ENCODE peak calls at places on chromosomes 2 and 18, in ten cellular contexts. F is ovary, A is A549, T is H1, O is transverse colon, R is stomach, P is HepG2, Y is SK-N-SH, M is esophagus muscularis mucosa, S is sigmoid colon. W is an unnamed sample.

GRCh38 chr2:112150447-112150846 is 12.3 kb downstream of the FBLN7 start:
- DNase-seq in F (no peak), A (no peak), T (peak), O (no peak), R (peak), P (no peak), Y (no peak), M (peak), S (no peak), W (no peak)

GRCh38 chr18:51123481-51123880 is 74.0 kb downstream of the MEX3C start:
- DNase-seq in F (no peak), A (no peak), T (no peak), O (no peak), R (no peak), P (no peak), Y (no peak), M (no peak), S (no peak), W (no peak)

GRCh38 chr2:165239230-165239629 is at the start of gene SCN2A:
- DNase-seq in F (no peak), A (peak), T (no peak), O (no peak), R (no peak), P (peak), Y (peak), M (no peak), S (no peak), W (peak)

GRCh38 chr2:220562375-220563140 is 935.1 kb downstream of the SLC4A3 start:
- DNase-seq in F (no peak), A (no peak), T (no peak), O (no peak), R (no peak), P (no peak), Y (no peak), M (no peak), S (no peak), W (no peak)

GRCh38 chr2:66555511-66556324 is 120.8 kb downstream of the MEIS1 start:
- DNase-seq in F (peak), A (no peak), T (no peak), O (no peak), R (no peak), P (no peak), Y (no peak), M (no peak), S (no peak), W (no peak)

GRCh38 chr2:10532631-10533101 is 84.5 kb upstream of the ODC1 start:
- DNase-seq in F (no peak), A (no peak), T (no peak), O (no peak), R (no peak), P (no peak), Y (no peak), M (no peak), S (no peak), W (no peak)

GRCh38 chr2:17643031-17643615 is 102.6 kb downstream of the VSNL1 start:
- DNase-seq in F (no peak), A (peak), T (peak), O (no peak), R (no peak), P (peak), Y (no peak), M (peak), S (peak), W (peak)

GRCh38 chr2:135685361-135685760 is 56.3 kb upstream of the UBXN4 start:
- DNase-seq in F (no peak), A (no peak), T (no peak), O (no peak), R (no peak), P (no peak), Y (no peak), M (no peak), S (no peak), W (no peak)

GRCh38 chr2:62293490-62294212 is 97.7 kb downstream of the B3GNT2 start:
- DNase-seq in F (peak), A (peak), T (peak), O (peak), R (peak), P (peak), Y (peak), M (no peak), S (peak), W (peak)

GRCh38 chr2:62195421-62196277 is at the start of gene B3GNT2:
- DNase-seq in F (peak), A (peak), T (peak), O (peak), R (peak), P (peak), Y (peak), M (peak), S (peak), W (peak)

GRCh38 chr18:40249390-40250080 is 1705.5 kb upstream of the PIK3C3 start:
- DNase-seq in F (no peak), A (no peak), T (no peak), O (no peak), R (no peak), P (no peak), Y (no peak), M (no peak), S (no peak), W (no peak)

GRCh38 chr2:207847807-207848544 is 78.3 kb upstream of the FZD5 start:
- DNase-seq in F (no peak), A (peak), T (no peak), O (peak), R (peak), P (peak), Y (no peak), M (no peak), S (no peak), W (no peak)

GRCh38 chr2:20607446-20607845 is 43.5 kb downstream of the HS1BP3 start:
- DNase-seq in F (no peak), A (no peak), T (no peak), O (no peak), R (no peak), P (no peak), Y (no peak), M (no peak), S (no peak), W (no peak)

GRCh38 chr18:63683152-63683551 is 19.6 kb upstream of the SERPINB11 start:
- DNase-seq in F (no peak), A (peak), T (no peak), O (no peak), R (peak), P (no peak), Y (no peak), M (no peak), S (no peak), W (no peak)

GRCh38 chr2:168247341-168248305 is at the start of gene STK39:
- DNase-seq in F (peak), A (peak), T (peak), O (peak), R (peak), P (peak), Y (peak), M (peak), S (peak), W (peak)
- TF ChIP-seq EP300 in F (no peak), A (no peak), T (no peak), O (no peak), R (no peak), P (peak), Y (no peak), M (no peak), S (no peak), W (no peak)

GRCh38 chr2:238894950-238895298 is 47.0 kb downstream of the TWIST2 start:
- DNase-seq in F (no peak), A (no peak), T (no peak), O (no peak), R (no peak), P (no peak), Y (no peak), M (no peak), S (peak), W (no peak)

GRCh38 chr2:238896641-238897040 is 48.8 kb downstream of the TWIST2 start:
- DNase-seq in F (no peak), A (no peak), T (no peak), O (no peak), R (no peak), P (no peak), Y (no peak), M (no peak), S (peak), W (no peak)

GRCh38 chr2:238894226-238894949 is 46.5 kb downstream of the TWIST2 start:
- DNase-seq in F (no peak), A (no peak), T (no peak), O (no peak), R (no peak), P (no peak), Y (no peak), M (no peak), S (peak), W (no peak)

GRCh38 chr2:238895901-238896600 is 48.2 kb downstream of the TWIST2 start:
- DNase-seq in F (peak), A (no peak), T (no peak), O (peak), R (peak), P (peak), Y (no peak), M (peak), S (peak), W (peak)

GRCh38 chr2:238895361-238895882 is 47.5 kb downstream of the TWIST2 start:
- DNase-seq in F (no peak), A (no peak), T (no peak), O (no peak), R (no peak), P (no peak), Y (no peak), M (no peak), S (peak), W (no peak)
- H3K4me3 ChIP-seq in F (no peak), A (no peak), T (no peak), O (no peak), R (no peak), P (no peak), Y (no peak), M (no peak), S (no peak), W (no peak)

DNA sequence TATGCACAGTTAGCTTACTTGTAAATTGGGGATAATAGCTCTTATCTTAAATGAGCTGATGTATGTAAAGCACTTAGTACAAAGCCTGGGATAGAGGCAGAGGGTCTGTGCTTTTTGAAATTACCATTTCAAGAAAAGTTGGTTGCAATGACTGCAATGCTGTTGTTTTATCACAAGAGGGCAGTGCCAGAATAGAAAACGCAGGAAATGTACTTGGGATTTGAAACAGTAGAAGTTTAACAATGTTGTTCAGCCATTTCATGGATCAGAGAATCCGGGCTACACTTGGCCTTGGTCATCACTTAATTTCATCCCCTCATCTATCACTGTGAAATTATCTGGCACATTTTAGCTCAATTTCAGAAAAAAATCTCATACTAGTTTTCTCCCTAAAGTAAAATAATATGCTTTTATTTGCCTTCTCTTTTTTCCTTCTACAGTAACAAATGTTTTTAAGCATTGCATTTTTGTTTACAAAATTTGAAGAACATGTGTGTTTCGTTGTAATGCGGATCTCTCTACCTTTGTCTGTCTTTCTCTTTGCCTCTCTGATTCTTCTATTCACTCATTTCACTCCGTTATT is 70.9 kb downstream of the RAPGEF4 start:
- DNase-seq in F (no peak), A (peak), T (no peak), O (no peak), R (no peak), P (peak), Y (peak), M (no peak), S (no peak), W (no peak)
- TF ChIP-seq EP300 in F (no peak), A (no peak), T (no peak), O (no peak), R (no peak), P (no peak), Y (no peak), M (no peak), S (no peak), W (no peak)

DNA sequence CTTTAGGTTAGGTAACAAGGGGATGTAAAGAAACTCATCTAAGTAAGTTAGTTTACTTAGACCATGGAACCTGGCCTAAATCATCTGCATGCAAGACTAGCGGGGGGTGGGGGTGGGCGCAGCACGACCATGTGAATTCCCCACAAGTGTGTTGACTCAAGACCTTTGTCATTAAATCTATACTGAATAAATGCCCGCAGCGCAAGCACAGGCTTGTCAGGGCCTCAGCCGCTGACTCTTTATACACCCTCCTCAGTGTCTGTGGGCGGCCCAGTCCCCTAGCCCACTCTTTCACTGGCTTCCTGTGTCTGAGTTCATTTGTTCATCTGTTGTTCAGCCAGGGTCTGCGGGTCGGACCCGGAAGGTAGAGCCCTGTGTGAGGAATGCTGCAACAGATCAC is 17.8 kb downstream of the MAP3K2 start:
- DNase-seq in F (no peak), A (no peak), T (no peak), O (no peak), R (no peak), P (no peak), Y (no peak), M (no peak), S (no peak), W (no peak)
- H3K4me3 ChIP-seq in F (no peak), A (no peak), T (no peak), O (no peak), R (no peak), P (no peak), Y (no peak), M (no peak), S (no peak), W (no peak)

DNA sequence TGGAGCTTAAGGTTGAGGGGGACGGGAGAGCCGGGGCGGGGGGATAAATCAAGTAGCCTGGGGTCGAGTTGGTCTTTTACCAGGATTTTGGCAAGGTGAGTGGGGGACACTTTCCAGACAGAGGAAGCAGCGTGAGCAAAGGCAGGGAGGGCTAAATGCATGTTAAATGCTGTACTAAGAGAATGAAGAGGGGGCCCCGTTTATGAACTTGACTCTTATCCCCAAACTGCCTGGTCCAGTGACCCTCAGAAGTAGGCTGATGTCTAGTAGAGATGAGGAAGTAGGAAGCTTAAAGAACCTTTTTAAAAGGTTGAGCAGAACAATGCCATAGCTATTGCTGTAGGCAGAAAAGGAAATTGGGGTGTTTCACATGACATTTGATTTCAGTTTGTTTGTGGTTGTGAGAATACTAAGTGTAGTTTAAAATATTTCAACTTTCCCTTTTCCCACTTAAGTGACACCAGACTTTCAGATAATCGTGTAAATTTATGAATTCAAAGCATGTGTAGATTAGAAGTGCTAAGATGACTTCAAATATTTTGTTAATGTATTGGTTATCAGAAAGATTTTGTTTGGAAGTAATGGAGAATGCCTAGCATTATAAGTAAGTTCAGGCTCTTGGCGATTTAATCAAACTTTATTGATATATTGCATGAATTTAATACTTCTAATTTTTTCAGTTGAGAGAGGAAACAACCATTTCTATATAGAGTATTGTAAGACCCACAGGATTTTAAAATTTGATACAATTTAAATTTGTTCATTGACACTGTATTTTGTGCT is 1.8 kb downstream of the REL start:
- DNase-seq in F (no peak), A (peak), T (no peak), O (peak), R (no peak), P (no peak), Y (peak), M (no peak), S (no peak), W (no peak)
- TF ChIP-seq EP300 in F (no peak), A (no peak), T (no peak), O (no peak), R (no peak), P (no peak), Y (no peak), M (no peak), S (no peak), W (peak)

GRCh38 chr2:222426836-222427130 is 2.4 kb downstream of the SGPP2 start:
- DNase-seq in F (no peak), A (no peak), T (no peak), O (no peak), R (no peak), P (no peak), Y (no peak), M (no peak), S (no peak), W (no peak)

GRCh38 chr2:222423632-222424280 is 587 bp upstream of the SGPP2 start:
- DNase-seq in F (peak), A (no peak), T (peak), O (no peak), R (no peak), P (no peak), Y (no peak), M (peak), S (no peak), W (no peak)

GRCh38 chr2:222423186-222423585 is 1.2 kb upstream of the SGPP2 start:
- DNase-seq in F (no peak), A (no peak), T (no peak), O (no peak), R (no peak), P (no peak), Y (no peak), M (peak), S (no peak), W (no peak)

GRCh38 chr2:222424281-222424728 is at the start of gene SGPP2:
- DNase-seq in F (peak), A (no peak), T (peak), O (peak), R (peak), P (no peak), Y (no peak), M (peak), S (no peak), W (no peak)

GRCh38 chr2:222424729-222425671 is 657 bp downstream of the SGPP2 start:
- DNase-seq in F (peak), A (no peak), T (peak), O (peak), R (peak), P (no peak), Y (peak), M (peak), S (no peak), W (no peak)
- H3K4me3 ChIP-seq in F (peak), A (peak), T (peak), O (peak), R (peak), P (no peak), Y (peak), M (peak), S (peak), W (no peak)

GRCh38 chr2:238513346-238513745 is 86.6 kb downstream of the ASB1 start:
- DNase-seq in F (no peak), A (peak), T (peak), O (no peak), R (no peak), P (peak), Y (peak), M (no peak), S (no peak), W (no peak)
- TF ChIP-seq EP300 in F (no peak), A (no peak), T (no peak), O (no peak), R (no peak), P (no peak), Y (no peak), M (no peak), S (no peak), W (no peak)

GRCh38 chr2:106065268-106065982 is 128.7 kb downstream of the UXS1 start:
- DNase-seq in F (peak), A (no peak), T (peak), O (no peak), R (no peak), P (no peak), Y (peak), M (peak), S (no peak), W (no peak)
- H3K4me3 ChIP-seq in F (peak), A (no peak), T (peak), O (peak), R (peak), P (no peak), Y (no peak), M (peak), S (peak), W (peak)

GRCh38 chr2:73888388-73888787 is 4.4 kb upstream of the ACTG2 start:
- DNase-seq in F (no peak), A (no peak), T (no peak), O (no peak), R (no peak), P (no peak), Y (no peak), M (no peak), S (no peak), W (no peak)
- TF ChIP-seq EP300 in F (no peak), A (no peak), T (no peak), O (no peak), R (no peak), P (no peak), Y (no peak), M (no peak), S (no peak), W (no peak)

DNA sequence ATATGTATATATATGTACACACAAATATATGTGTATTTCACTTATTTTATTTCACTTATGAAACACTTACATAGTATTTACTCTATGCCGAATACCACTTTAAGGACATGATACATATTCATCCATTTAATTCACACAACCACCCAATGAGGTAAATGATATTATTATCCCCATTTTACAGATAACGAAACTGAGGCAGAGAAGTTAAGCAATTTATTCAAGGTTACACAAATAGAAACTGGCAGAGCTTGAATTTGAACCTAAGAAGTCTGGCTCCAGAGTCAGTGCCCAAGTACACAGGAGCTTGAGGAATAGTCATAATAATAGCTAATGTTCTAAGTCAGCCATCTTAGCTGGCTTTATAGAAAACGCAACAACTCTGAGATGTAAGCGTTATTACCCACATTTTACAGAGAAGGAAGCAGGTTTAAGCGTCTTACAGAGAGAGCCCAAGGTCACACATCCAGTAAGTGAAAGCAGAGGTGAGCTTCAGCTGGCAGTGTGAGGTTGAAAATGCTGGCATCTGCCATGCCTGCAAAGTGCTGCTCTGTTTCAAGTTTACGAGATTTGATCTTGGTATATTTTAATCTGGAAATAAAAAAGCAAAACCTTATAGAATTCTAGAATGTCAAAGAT is 326.9 kb downstream of the LPIN1 start:
- DNase-seq in F (no peak), A (no peak), T (no peak), O (no peak), R (no peak), P (no peak), Y (peak), M (no peak), S (no peak), W (no peak)
- H3K4me3 ChIP-seq in F (no peak), A (no peak), T (no peak), O (no peak), R (no peak), P (no peak), Y (no peak), M (no peak), S (no peak), W (no peak)

W was measured in tibial nerve.